ENCODE peak calls at places on chromosomes 5 and 9, in five cellular contexts. G is MM.1S, U is H9, E is GM23248, R is HCT116. Q is an unnamed sample. For H3K4me1, the result is how much of the 10 kb centered on the place peaks cover.

GRCh38 chr9:94625835-94626234 is 13.5 kb downstream of the FBP1 start:
- DNase-seq in G (no peak), U (peak), E (no peak), R (no peak), Q (no peak)

GRCh38 chr9:34145165-34145564 is 18.7 kb upstream of the DCAF12 start:
- DNase-seq in G (no peak), U (no peak), E (peak), R (no peak), Q (no peak)

GRCh38 chr9:130289711-130290241 is 24.2 kb downstream of the HMCN2 start:
- DNase-seq in G (no peak), U (no peak), E (no peak), R (no peak), Q (no peak)

GRCh38 chr5:9350301-9350797 is 195.5 kb downstream of the SEMA5A start:
- DNase-seq in G (no peak), U (no peak), E (peak), R (no peak), Q (no peak)

GRCh38 chr9:134243778-134244467 is 79.6 kb upstream of the RNU6ATAC start:
- DNase-seq in G (peak), U (no peak), E (peak), R (no peak), Q (no peak)

GRCh38 chr9:121312169-121312568 is 44.2 kb downstream of the GSN start:
- DNase-seq in G (no peak), U (no peak), E (no peak), R (no peak), Q (no peak)

GRCh38 chr9:36399980-36400331 is at the start of gene RNF38:
- DNase-seq in G (no peak), U (no peak), E (no peak), R (no peak), Q (no peak)

GRCh38 chr9:68500457-68501158 is 40.1 kb downstream of the TMEM252 start:
- DNase-seq in G (no peak), U (no peak), E (peak), R (no peak), Q (no peak)

GRCh38 chr5:177434437-177434836 is 8.0 kb downstream of the GRK6 start:
- DNase-seq in G (no peak), U (no peak), E (no peak), R (no peak), Q (no peak)

GRCh38 chr9:121985792-121986494 is 107.2 kb downstream of the TTLL11 start:
- DNase-seq in G (no peak), U (no peak), E (peak), R (no peak), Q (no peak)

GRCh38 chr5:59095480-59095879 is 512.6 kb downstream of the RAB3C start:
- DNase-seq in G (no peak), U (no peak), E (peak), R (no peak), Q (no peak)

GRCh38 chr5:154072782-154073171 is 34.0 kb downstream of the MFAP3 start:
- DNase-seq in G (no peak), U (no peak), E (no peak), R (no peak), Q (no peak)

GRCh38 chr5:91384671-91385430 is 1.7 kb upstream of the ARRDC3 start:
- DNase-seq in G (peak), U (no peak), E (peak), R (peak), Q (peak)

GRCh38 chr9:128972956-128973355 is 25.5 kb downstream of the NUP188 start:
- DNase-seq in G (no peak), U (no peak), E (peak), R (no peak), Q (no peak)

GRCh38 chr5:122377023-122377422 is 65.0 kb downstream of the SNCAIP start:
- DNase-seq in G (no peak), U (no peak), E (peak), R (no peak), Q (no peak)

GRCh38 chr5:171640396-171640981 is 145.1 kb upstream of the SMIM23 start:
- DNase-seq in G (no peak), U (no peak), E (no peak), R (no peak), Q (no peak)

GRCh38 chr5:78328585-78329173 is 31.7 kb upstream of the SCAMP1 start:
- DNase-seq in G (no peak), U (no peak), E (peak), R (no peak), Q (no peak)

GRCh38 chr5:10354048-10354872 is 765 bp downstream of the MARCHF6 start:
- DNase-seq in G (peak), U (no peak), E (peak), R (no peak), Q (peak)

GRCh38 chr5:115309751-115310370 is 13.4 kb upstream of the CCDC112 start:
- DNase-seq in G (peak), U (no peak), E (peak), R (peak), Q (no peak)

GRCh38 chr5:88436290-88436689 is 167.6 kb upstream of the TMEM161B start:
- DNase-seq in G (no peak), U (no peak), E (no peak), R (no peak), Q (no peak)

GRCh38 chr5:24005384-24005783 is 498.0 kb downstream of the PRDM9 start:
- DNase-seq in G (no peak), U (no peak), E (peak), R (no peak), Q (no peak)

DNA sequence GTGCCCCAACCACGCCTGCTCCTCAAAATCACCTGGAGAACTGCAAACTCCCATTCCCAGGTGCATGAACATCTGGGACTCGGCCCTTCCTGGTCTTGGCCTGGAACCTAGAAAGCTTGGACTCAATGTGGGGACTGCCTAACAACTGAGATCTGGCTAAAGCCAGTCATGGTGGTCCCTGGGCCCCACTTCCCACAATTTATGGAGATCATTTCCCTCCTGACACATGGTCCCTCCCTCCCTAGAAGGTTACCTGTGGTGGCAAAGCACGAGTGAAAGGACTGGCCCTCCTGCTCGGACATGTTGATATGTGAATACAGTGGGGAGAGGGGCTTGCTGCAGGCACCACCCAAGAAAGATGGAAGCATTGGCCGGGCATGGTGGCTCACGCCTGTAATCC is 18.8 kb downstream of the BICD2 start:
- DNase-seq in G (no peak), U (no peak), E (no peak), R (no peak), Q (no peak)
- H3K4me1 ChIP-seq in G (under half), U (under half), E (under half), R (under half), Q (under half)

DNA sequence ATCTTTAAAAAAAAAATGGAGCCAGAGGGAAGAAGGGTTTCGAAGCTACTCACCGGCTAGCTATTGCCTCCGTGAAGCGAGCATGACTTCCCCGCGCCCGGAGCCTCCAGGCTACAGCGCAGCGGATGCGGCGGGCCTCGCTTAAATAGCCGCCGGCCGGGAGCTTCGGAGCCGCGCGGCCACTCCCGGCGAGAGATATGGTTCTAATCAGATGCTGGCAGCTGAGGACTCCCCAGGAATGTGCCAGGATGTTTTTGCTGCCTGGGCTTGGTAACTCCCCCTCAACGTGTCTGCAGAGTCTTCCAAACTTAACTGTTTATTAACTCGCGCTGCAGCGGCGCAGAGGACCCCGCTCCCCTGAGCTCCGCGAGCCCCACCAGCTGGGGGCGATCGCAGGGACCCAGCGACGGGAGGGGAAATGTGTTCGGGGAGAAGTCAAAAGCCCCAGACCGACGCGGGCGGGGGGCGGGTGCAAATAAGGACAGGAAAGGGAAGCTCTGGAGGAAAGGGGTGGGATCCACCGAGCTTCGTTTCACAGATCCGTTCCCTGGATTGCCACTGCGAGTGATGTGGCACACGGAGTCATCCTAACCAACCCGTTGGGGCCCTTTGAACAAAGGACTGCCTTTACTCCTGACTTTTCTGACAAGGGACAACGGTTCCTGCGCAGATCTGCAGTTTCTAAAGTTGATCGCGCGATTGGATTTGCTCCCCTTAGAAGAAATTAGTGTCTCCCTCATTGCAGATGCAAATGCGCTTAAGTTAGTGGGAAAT is at the start of gene DAB2:
- DNase-seq in G (peak), U (peak), E (peak), R (peak), Q (peak)
- H3K9ac ChIP-seq in G (peak), U (peak), E (peak), R (peak), Q (peak)

DNA sequence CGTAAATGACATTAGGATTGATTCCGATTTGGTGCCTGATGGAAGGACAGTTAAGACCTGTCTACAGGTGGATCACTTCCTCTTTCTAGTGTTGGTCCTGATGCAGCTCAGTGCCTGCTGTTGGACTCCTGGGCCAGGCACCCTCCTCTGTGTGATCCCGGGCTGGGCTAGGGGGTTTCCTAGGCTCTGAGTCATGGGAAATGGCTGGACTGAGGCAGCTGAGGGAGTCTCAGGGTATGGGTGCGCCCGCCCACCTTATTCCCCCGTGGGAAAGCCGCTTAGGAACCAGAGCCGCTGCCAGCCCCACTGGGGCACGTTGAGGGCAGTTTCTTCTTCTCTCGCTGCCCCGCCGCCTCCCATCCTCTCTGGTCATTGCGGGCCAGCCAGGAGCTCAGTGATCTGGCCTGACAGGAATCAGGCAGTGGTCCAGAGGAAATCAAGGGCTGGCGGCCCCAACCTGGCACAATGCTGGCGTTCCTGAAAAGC is 12.9 kb downstream of the TCF7 start:
- DNase-seq in G (no peak), U (no peak), E (no peak), R (no peak), Q (no peak)
- H3K4me1 ChIP-seq in G (under half), U (under half), E (under half), R (under half), Q (under half)

DNA sequence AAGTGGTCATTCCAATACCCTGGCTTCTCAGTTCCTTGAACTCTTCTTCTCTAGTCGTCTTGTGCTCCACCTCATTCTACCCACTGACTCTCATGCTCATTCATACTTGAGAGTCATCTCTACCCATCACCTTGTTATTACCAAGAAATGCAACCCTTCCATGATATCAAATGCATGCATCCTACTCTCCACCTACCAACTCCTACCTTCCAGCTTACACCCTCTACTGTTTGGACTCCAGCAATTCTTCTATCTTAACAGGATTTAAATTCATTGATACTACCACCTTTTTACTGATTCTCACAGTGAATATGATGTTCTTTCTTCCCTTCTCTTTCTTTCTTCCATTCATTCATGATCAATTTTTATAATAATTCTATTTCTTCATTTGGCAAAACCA is 30.7 kb downstream of the NRG2 start:
- DNase-seq in G (no peak), U (no peak), E (no peak), R (no peak), Q (no peak)
- H3K9ac ChIP-seq in G (no peak), U (no peak), E (no peak), R (no peak), Q (no peak)

Q was measured in colonic mucosa.